ENCODE peak calls at places on chromosomes 4 and X, in nine cellular contexts. C is PC-3; H is NCI-H2107; Z is RWPE1; N is naive thymus-derived CD4-positive, alpha-beta T cell; W is foreskin fibroblast; P is activated CD8-positive, alpha-beta memory T cell treated with anti-CD3 and anti-CD28 coated beads for 24 hours; J is left lung; O is psoas muscle. I is an unnamed sample.
A peak's percentile ranks its signal among the peaks of the same experiment; 100 is the strongest.

GRCh38 chr4:160316036-160316435 is 1213.2 kb downstream of the RAPGEF2 start:
- DNase-seq in J (no peak), N (no peak), C (peak; percentile 34), W (no peak), O (no peak), P (no peak), Z (no peak), H (no peak), I (no peak)

GRCh38 chrX:12360389-12360788 is 222.1 kb downstream of the FRMPD4 start:
- DNase-seq in H (no peak), Z (peak; percentile 18), P (no peak), N (no peak), J (no peak), O (no peak), W (peak; percentile 46), C (peak; percentile 78), I (no peak)

GRCh38 chrX:136762820-136763452 is 17.8 kb downstream of the ARHGEF6 start:
- DNase-seq in H (no peak), Z (no peak), J (no peak), O (no peak), N (no peak), W (no peak), P (no peak), C (no peak), I (no peak)

GRCh38 chr4:3096207-3096606 is 21.7 kb downstream of the HTT start:
- DNase-seq in W (no peak), Z (no peak), J (no peak), O (no peak), N (no peak), P (no peak), H (no peak), C (no peak), I (no peak)

GRCh38 chr4:114458728-114459127 is 139.9 kb upstream of the UGT8 start:
- DNase-seq in H (no peak), N (no peak), P (no peak), J (no peak), O (no peak), W (no peak), Z (no peak), C (no peak), I (no peak)

GRCh38 chr4:180434131-180434895 is 1808.9 kb upstream of the TENM3 start:
- DNase-seq in H (no peak), Z (no peak), W (no peak), C (peak; percentile 18), P (no peak), N (no peak), J (no peak), O (no peak), I (no peak)

GRCh38 chrX:43618376-43619205 is 37.5 kb upstream of the MAOA start:
- DNase-seq in H (no peak), P (no peak), N (no peak), J (no peak), Z (no peak), C (no peak), W (no peak), O (no peak), I (no peak)

GRCh38 chr4:147103403-147103946 is 157.8 kb upstream of the TTC29 start:
- DNase-seq in J (no peak), W (peak; percentile 98), Z (peak; percentile 60), O (peak; percentile 58), N (no peak), H (no peak), C (peak; percentile 81), P (no peak), I (no peak)

GRCh38 chr4:152534541-152535231 is 1.2 kb downstream of the FBXW7 start:
- DNase-seq in C (no peak), J (peak; percentile 93), O (peak; percentile 17), N (peak; percentile 65), W (no peak), P (peak; percentile 74), H (no peak), Z (peak; percentile 28), I (peak; percentile 71)

GRCh38 chr4:61817071-61817470 is 616.9 kb downstream of the ADGRL3 start:
- DNase-seq in O (no peak), C (no peak), J (peak; percentile 43), P (no peak), H (no peak), Z (no peak), N (no peak), W (no peak), I (no peak)

GRCh38 chrX:13764765-13765164 is 30.2 kb downstream of the OFD1 start:
- DNase-seq in C (no peak), W (no peak), H (no peak), Z (no peak), O (no peak), N (no peak), P (no peak), J (no peak), I (no peak)

I was measured in type B pancreatic cell.